ENCODE peak calls at places on chromosome 9, in seven cellular contexts. W is cardiac muscle cell; F is CD4-positive, alpha-beta memory T cell; E is lower leg skin; M is HFF-Myc; D is astrocyte of the spinal cord; O is dorsolateral prefrontal cortex. Y is an unnamed sample.

GRCh38 chr9:121107041-121107440 is 32.3 kb downstream of the CNTRL start:
- DNase-seq in M (no peak), O (no peak), F (peak), E (no peak), D (no peak), W (peak), Y (no peak)

GRCh38 chr9:123402981-123403509 is 47.0 kb downstream of the CRB2 start:
- DNase-seq in D (no peak), E (no peak), F (no peak), W (no peak), O (no peak), M (no peak), Y (no peak)

GRCh38 chr9:134355561-134356278 is 29.5 kb downstream of the RXRA start:
- DNase-seq in D (no peak), W (no peak), F (no peak), O (no peak), E (no peak), M (no peak), Y (no peak)

GRCh38 chr9:13049223-13049622 is 230.3 kb downstream of the MPDZ start:
- DNase-seq in M (no peak), O (no peak), E (no peak), D (peak), F (no peak), W (no peak), Y (no peak)

GRCh38 chr9:32728181-32728580 is 55.2 kb upstream of the TMEM215 start:
- DNase-seq in M (no peak), W (no peak), O (no peak), D (no peak), F (no peak), E (no peak), Y (no peak)

GRCh38 chr9:70049236-70049635 is 5.6 kb downstream of the MAMDC2 start:
- DNase-seq in O (no peak), F (no peak), W (peak), M (no peak), E (peak), D (peak), Y (peak)

GRCh38 chr9:110638381-110638954 is 30.1 kb upstream of the MUSK start:
- DNase-seq in W (peak), F (no peak), M (no peak), D (peak), E (no peak), O (no peak), Y (no peak)

GRCh38 chr9:104961238-104961637 is 33.3 kb upstream of the ABCA1 start:
- DNase-seq in F (peak), E (peak), W (peak), O (no peak), D (peak), M (peak), Y (no peak)

GRCh38 chr9:132220069-132220468 is 58.2 kb downstream of the NTNG2 start:
- DNase-seq in W (no peak), E (no peak), F (no peak), D (no peak), O (no peak), M (no peak), Y (no peak)

DNA sequence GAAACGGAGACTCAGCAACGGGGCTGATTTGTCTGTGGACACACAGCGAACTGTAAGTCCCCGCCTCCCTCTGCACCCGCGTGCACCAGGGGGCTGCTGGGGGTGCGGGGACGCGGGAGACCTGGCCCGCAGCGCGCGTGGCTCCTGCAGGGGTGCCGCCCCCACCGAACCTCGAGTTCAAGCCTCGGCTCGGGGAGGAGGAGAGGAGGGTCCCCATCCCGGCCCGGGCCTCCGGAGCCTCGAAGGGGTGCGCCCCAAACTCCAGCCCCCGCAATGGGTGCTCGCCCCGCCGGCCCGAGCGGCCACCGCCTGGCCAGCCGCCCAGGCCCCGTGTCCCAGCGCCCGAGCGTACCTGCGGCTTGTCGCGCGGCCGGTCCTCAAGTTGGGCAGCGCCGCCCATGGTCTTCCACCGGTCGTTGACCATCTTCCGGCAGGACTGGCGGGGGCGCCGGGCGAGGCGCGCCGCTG is 829 bp downstream of the FIBCD1 start:
- DNase-seq in W (no peak), F (no peak), E (no peak), O (no peak), D (no peak), M (no peak), Y (no peak)
- H3K4me3 ChIP-seq in W (peak), F (no peak), E (no peak), O (no peak), D (peak), M (peak), Y (peak)

GRCh38 chr9:78370991-78371390 is 74.1 kb downstream of the PSAT1 start:
- DNase-seq in W (no peak), F (no peak), O (no peak), D (no peak), M (no peak), E (no peak), Y (no peak)

GRCh38 chr9:78366827-78367226 is 69.9 kb downstream of the PSAT1 start:
- DNase-seq in W (no peak), O (no peak), M (no peak), F (no peak), D (no peak), E (no peak), Y (no peak)

GRCh38 chr9:78369644-78370219 is 72.8 kb downstream of the PSAT1 start:
- DNase-seq in F (peak), W (peak), D (peak), O (peak), E (peak), M (peak), Y (no peak)

GRCh38 chr9:78365979-78366697 is 69.2 kb downstream of the PSAT1 start:
- DNase-seq in O (no peak), F (no peak), E (no peak), M (no peak), W (peak), D (peak), Y (no peak)

GRCh38 chr9:78368236-78368635 is 71.3 kb downstream of the PSAT1 start:
- DNase-seq in M (no peak), O (no peak), D (no peak), E (no peak), W (no peak), F (no peak), Y (no peak)
- H3K4me3 ChIP-seq in M (no peak), O (no peak), D (no peak), E (no peak), W (no peak), F (no peak), Y (no peak)

GRCh38 chr9:136851941-136852663 is at the start of gene MAMDC4:
- DNase-seq in D (no peak), M (no peak), O (no peak), E (no peak), W (no peak), F (no peak), Y (no peak)
- H3K4me3 ChIP-seq in D (no peak), M (no peak), O (no peak), E (no peak), W (no peak), F (no peak), Y (no peak)

DNA sequence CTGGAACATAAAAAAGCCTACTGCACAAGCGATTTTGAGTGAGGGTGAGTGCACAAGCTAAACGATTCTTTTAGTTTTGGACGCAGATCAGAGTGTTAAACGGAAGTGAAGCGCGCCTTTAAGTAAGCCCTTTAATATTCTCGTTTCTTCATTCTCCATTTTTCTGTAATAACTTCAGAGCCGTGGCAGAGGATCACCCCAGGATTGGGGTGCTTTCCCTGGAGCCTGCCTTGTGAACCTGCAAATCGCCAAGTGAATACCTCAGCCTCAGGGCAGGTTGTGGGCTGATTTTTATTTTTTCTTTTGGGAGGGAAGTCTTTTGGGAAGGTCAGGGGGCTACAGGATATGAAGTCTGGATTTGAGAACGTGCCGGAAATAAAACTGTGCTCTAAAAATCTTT is 5.0 kb upstream of the PAX5 start:
- DNase-seq in M (no peak), W (no peak), E (peak), O (no peak), F (no peak), D (no peak), Y (no peak)
- H3K4me3 ChIP-seq in M (no peak), W (no peak), E (no peak), O (no peak), F (no peak), D (no peak), Y (no peak)

GRCh38 chr9:126125577-126125976 is 201.1 kb upstream of the MVB12B start:
- DNase-seq in O (no peak), M (no peak), E (peak), F (no peak), W (peak), D (no peak), Y (peak)

GRCh38 chr9:126123927-126124326 is 202.7 kb upstream of the MVB12B start:
- DNase-seq in E (peak), D (no peak), O (no peak), M (no peak), W (no peak), F (no peak), Y (no peak)

GRCh38 chr9:126126807-126127206 is 199.8 kb upstream of the MVB12B start:
- DNase-seq in E (peak), M (no peak), W (no peak), O (no peak), F (no peak), D (no peak), Y (peak)

GRCh38 chr9:126126012-126126411 is 200.6 kb upstream of the MVB12B start:
- DNase-seq in D (no peak), E (peak), F (no peak), W (no peak), O (no peak), M (no peak), Y (peak)

GRCh38 chr9:126125177-126125576 is 201.5 kb upstream of the MVB12B start:
- DNase-seq in F (no peak), O (no peak), W (peak), E (no peak), M (no peak), D (no peak), Y (peak)
- H3K4me3 ChIP-seq in F (no peak), O (no peak), W (no peak), E (no peak), M (no peak), D (no peak), Y (no peak)

GRCh38 chr9:72149231-72149975 is at the start of gene GDA:
- DNase-seq in M (no peak), E (no peak), D (no peak), W (no peak), F (no peak), O (peak), Y (no peak)

GRCh38 chr9:72147676-72148075 is 1.6 kb upstream of the GDA start:
- DNase-seq in W (no peak), F (no peak), M (no peak), O (no peak), E (no peak), D (no peak), Y (no peak)

GRCh38 chr9:72151099-72151498 is 1.9 kb downstream of the GDA start:
- DNase-seq in M (no peak), D (no peak), W (no peak), F (no peak), E (no peak), O (no peak), Y (no peak)

GRCh38 chr9:72150172-72150571 is 932 bp downstream of the GDA start:
- DNase-seq in W (no peak), F (no peak), M (no peak), D (no peak), O (no peak), E (no peak), Y (no peak)

GRCh38 chr9:72150653-72151052 is 1.4 kb downstream of the GDA start:
- DNase-seq in E (no peak), O (no peak), D (no peak), W (no peak), F (no peak), M (no peak), Y (no peak)
- H3K4me3 ChIP-seq in E (no peak), O (peak), D (no peak), W (no peak), F (no peak), M (no peak), Y (no peak)

GRCh38 chr9:137666505-137666809 is 47.7 kb downstream of the EHMT1 start:
- DNase-seq in E (no peak), D (no peak), M (no peak), F (no peak), O (no peak), W (no peak), Y (no peak)
- H3K4me3 ChIP-seq in E (no peak), D (no peak), M (no peak), F (no peak), O (peak), W (no peak), Y (no peak)